ENCODE peak calls at places on chromosomes 1 and 21, in nine cellular contexts. V is ovary, J is astrocyte of the spinal cord, F is tibial artery, K is mammary epithelial cell, Q is suprapubic skin, M is AG09309, T is AG10803, G is lung. Z is an unnamed sample.

GRCh38 chr1:186183219-186183618 is 191.8 kb downstream of the TPR start:
- DNase-seq in V (no peak), J (peak; percentile 60), F (peak; percentile 72), K (peak; percentile 94), Q (no peak), M (peak; percentile 46), T (peak; percentile 84), G (no peak), Z (no peak)

GRCh38 chr1:244165701-244166100 is 114.6 kb downstream of the ZBTB18 start:
- DNase-seq in V (no peak), J (no peak), F (no peak), K (peak; percentile 16), Q (no peak), M (no peak), T (no peak), G (no peak), Z (no peak)

GRCh38 chr1:159993911-159994310 is 37.9 kb downstream of the PIGM start:
- DNase-seq in V (no peak), J (no peak), F (no peak), K (no peak), Q (no peak), M (no peak), T (no peak), G (no peak), Z (no peak)

GRCh38 chr21:44874497-44875331 is 1.2 kb upstream of the PTTG1IP start:
- DNase-seq in V (peak; percentile 68), J (no peak), F (peak; percentile 88), K (peak; percentile 37), Q (no peak), M (no peak), T (peak; percentile 53), G (peak; percentile 74), Z (no peak)

GRCh38 chr1:3553940-3554223 is 57.4 kb downstream of the MEGF6 start:
- DNase-seq in V (no peak), J (no peak), F (no peak), K (peak; percentile 6), Q (no peak), M (no peak), T (no peak), G (no peak), Z (no peak)

GRCh38 chr1:3419415-3420204 is 34.9 kb upstream of the ARHGEF16 start:
- DNase-seq in V (no peak), J (no peak), F (no peak), K (peak; percentile 21), Q (no peak), M (no peak), T (peak; percentile 8), G (no peak), Z (no peak)

GRCh38 chr1:172967936-172968335 is 82.8 kb downstream of the TNFSF18 start:
- DNase-seq in V (no peak), J (no peak), F (no peak), K (no peak), Q (no peak), M (no peak), T (peak; percentile 67), G (no peak), Z (no peak)

GRCh38 chr1:12453400-12454343 is 164.3 kb downstream of the DHRS3 start:
- DNase-seq in V (no peak), J (no peak), F (no peak), K (no peak), Q (no peak), M (no peak), T (no peak), G (no peak), Z (no peak)

GRCh38 chr1:160544647-160545046 is 21.6 kb upstream of the SLAMF6 start:
- DNase-seq in V (no peak), J (no peak), F (no peak), K (no peak), Q (no peak), M (no peak), T (peak; percentile 10), G (no peak), Z (no peak)

GRCh38 chr1:32241011-32241763 is 5.8 kb upstream of the FAM167B start:
- DNase-seq in V (peak; percentile 72), J (peak; percentile 50), F (peak; percentile 85), K (no peak), Q (peak; percentile 83), M (no peak), T (peak; percentile 54), G (peak; percentile 49), Z (no peak)

GRCh38 chr1:211928993-211929637 is 98.6 kb upstream of the LPGAT1 start:
- DNase-seq in V (no peak), J (no peak), F (no peak), K (peak; percentile 44), Q (no peak), M (no peak), T (peak; percentile 29), G (peak; percentile 54), Z (no peak)

DNA sequence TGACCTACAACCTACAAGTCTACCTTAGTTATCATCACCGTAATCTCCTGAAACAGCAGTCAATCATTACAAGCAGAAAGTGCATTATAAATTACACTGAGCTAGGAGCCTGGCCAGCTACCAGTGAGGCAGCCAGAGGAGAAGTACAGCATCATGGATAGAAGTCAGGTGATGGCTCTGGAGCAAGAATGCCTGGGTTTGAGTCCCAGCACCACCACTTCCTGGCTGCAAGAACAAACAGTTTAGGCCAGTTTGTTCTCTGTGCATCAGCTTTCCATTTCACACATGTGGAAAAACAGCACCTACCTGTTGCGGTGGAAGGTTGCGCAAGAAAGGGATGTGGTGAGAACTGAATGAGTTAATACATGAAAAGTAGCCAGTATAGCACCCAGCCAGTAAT is 9.1 kb downstream of the CREG1 start:
- DNase-seq in V (no peak), J (no peak), F (no peak), K (peak; percentile 95), Q (no peak), M (no peak), T (no peak), G (no peak), Z (no peak)
- TF ChIP-seq CTCF in V (no peak), J (no peak), F (no peak), K (no peak), Q (no peak), M (no peak), T (no peak), G (no peak), Z (no peak)

GRCh38 chr1:200372885-200373181 is 37.0 kb downstream of the ZNF281 start:
- DNase-seq in V (no peak), J (no peak), F (no peak), K (no peak), Q (no peak), M (no peak), T (no peak), G (no peak), Z (no peak)
- H3K4me3 ChIP-seq in V (no peak overlapping the region), J (no peak overlapping the region), F (no peak overlapping the region), K (no peak overlapping the region), Q (no peak overlapping the region), M (no peak overlapping the region), T (no peak overlapping the region), G (no peak overlapping the region), Z (no peak overlapping the region)

DNA sequence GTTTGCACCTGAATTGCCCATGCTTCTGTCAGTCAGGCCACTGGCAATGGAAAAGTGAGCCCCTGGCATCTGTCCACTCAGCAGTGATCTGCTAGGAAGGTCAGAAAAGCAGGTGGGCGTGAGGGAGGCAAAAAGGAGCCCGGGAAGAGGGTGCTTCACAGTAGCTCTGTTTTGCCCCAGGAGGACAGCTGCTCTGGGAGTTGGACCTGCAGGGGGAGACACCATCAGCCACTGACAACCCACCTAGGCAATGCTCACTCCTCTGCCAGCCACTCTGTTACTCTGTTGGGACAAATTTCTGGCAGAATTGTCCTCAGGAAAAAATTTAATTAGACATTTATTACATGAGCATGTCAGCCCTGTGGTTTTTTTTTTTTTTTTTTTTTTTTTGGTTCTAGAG is 146.4 kb downstream of the LRIG2 start:
- DNase-seq in V (no peak), J (no peak), F (no peak), K (no peak), Q (no peak), M (no peak), T (no peak), G (no peak), Z (no peak)
- TF ChIP-seq CTCF in V (no peak), J (peak; percentile 33), F (no peak), K (peak; percentile 52), Q (no peak), M (peak; percentile 33), T (peak; percentile 18), G (no peak), Z (peak; percentile 35)

DNA sequence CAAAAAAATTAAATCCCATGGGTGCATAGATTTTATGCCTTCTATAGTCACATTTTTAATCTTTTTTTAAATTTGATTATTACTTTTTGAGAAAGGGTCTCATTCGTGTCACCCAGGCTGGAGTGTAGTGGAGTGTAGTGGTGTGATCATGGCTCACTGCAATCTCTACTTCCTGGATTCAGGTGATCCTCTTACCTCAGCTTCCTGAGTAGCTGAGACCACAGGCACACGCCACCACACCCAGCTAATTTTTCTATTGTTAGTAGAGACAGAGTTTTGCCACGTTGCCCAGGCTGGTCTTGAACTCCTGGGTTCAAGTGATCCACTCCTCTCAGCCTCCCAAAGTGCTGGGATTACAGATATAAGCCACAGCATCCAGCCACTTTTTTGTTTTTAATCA is 10.4 kb downstream of the CBR3 start:
- DNase-seq in V (no peak), J (no peak), F (no peak), K (no peak), Q (no peak), M (no peak), T (no peak), G (no peak), Z (no peak)
- H3K4me3 ChIP-seq in V (no peak overlapping the region), J (no peak overlapping the region), F (no peak overlapping the region), K (no peak overlapping the region), Q (no peak overlapping the region), M (no peak overlapping the region), T (no peak overlapping the region), G (no peak overlapping the region), Z (no peak overlapping the region)

GRCh38 chr1:83834621-83835264 is 164.2 kb downstream of the TTLL7 start:
- DNase-seq in V (no peak), J (no peak), F (no peak), K (no peak), Q (no peak), M (no peak), T (no peak), G (no peak), Z (no peak)
- TF ChIP-seq CTCF in V (no peak), J (no peak), F (no peak), K (no peak), Q (no peak), M (no peak), T (no peak), G (no peak), Z (no peak)

GRCh38 chr1:171805395-171806115 is 24.1 kb downstream of the METTL13 start:
- DNase-seq in V (no peak), J (no peak), F (no peak), K (no peak), Q (no peak), M (no peak), T (no peak), G (no peak), Z (no peak)
- H3K4me3 ChIP-seq in V (no peak overlapping the region), J (no peak overlapping the region), F (peak overlapping the region; percentile 20), K (no peak overlapping the region), Q (no peak overlapping the region), M (no peak overlapping the region), T (no peak overlapping the region), G (no peak overlapping the region), Z (no peak overlapping the region)

DNA sequence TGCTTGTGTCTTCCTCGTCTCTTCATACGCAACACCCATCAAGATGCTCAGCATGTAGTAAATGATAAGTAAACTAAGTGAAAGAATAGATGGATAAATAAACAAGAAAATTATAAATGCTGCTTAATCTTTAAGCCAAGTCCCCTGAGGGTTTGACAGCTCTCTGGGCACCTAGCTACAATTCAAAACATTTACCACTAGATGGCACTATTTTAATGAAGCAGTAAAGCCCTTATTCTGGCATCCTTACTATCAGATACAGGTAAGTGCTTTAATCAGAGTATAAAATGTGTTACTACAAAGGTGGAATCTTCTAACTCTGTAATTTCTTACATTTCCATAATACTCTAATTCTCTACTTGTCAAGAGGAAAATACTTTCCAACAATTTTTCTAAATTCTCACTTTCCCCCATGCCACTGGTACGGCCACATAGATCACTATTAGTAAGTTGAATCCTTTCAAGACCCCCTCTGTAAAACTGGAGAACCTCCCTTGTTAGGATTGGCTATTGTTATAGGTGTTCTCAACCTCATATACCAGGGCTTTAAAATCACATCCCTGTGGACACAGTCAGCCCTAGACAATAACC is 137.8 kb downstream of the BARHL2 start:
- DNase-seq in V (no peak), J (peak; percentile 46), F (no peak), K (peak; percentile 21), Q (no peak), M (peak; percentile 7), T (peak; percentile 41), G (no peak), Z (no peak)
- TF ChIP-seq CTCF in V (no peak), J (peak; percentile 55), F (peak; percentile 56), K (peak; percentile 61), Q (peak; percentile 24), M (peak; percentile 41), T (peak; percentile 68), G (peak; percentile 36), Z (peak; percentile 42)